ENCODE peak calls at places on chromosomes 16 and 17, in four cellular contexts. W is GM06990; P is activated naive CD4-positive, alpha-beta T cell; J is stimulated activated CD4-positive, alpha-beta T cell treated with anti-CD3 and anti-CD28 coated beads, Interleukin-1b, Interleukin-23, amount 100 ng/mL, for 1 hour. K is an unnamed sample.

GRCh38 chr17:72603346-72604242 is 482.8 kb downstream of the SOX9 start:
- DNase-seq in W (no peak), J (no peak), P (no peak), K (no peak)

GRCh38 chr16:66516172-66516807 is 33.6 kb downstream of the TK2 start:
- DNase-seq in W (no peak), P (no peak), J (no peak), K (no peak)

GRCh38 chr17:53516643-53517042 is 306.1 kb upstream of the KIF2B start:
- DNase-seq in P (no peak), J (no peak), W (no peak), K (no peak)

GRCh38 chr16:76955629-76956028 is 235.4 kb upstream of the MON1B start:
- DNase-seq in W (no peak), P (no peak), J (no peak), K (no peak)

GRCh38 chr17:51651513-51652298 is 391.4 kb downstream of the UTP18 start:
- DNase-seq in J (no peak), P (no peak), W (no peak), K (no peak)

GRCh38 chr17:77891602-77892001 is 66.9 kb upstream of the TNRC6C start:
- DNase-seq in J (no peak), P (no peak), W (no peak), K (no peak)

GRCh38 chr17:77419547-77420475 is 279.0 kb downstream of the SEC14L1 start:
- DNase-seq in J (no peak), P (no peak), W (no peak), K (no peak)

GRCh38 chr16:67230809-67231660 is 4.1 kb downstream of the TMEM208 start:
- DNase-seq in P (no peak), J (no peak), W (no peak), K (no peak)

GRCh38 chr17:14704121-14704520 is 403.2 kb downstream of the HS3ST3B1 start:
- DNase-seq in J (no peak), P (no peak), W (no peak), K (no peak)

GRCh38 chr17:66275651-66276050 is 26.8 kb upstream of the PRKCA start:
- DNase-seq in J (no peak), W (no peak), P (no peak), K (no peak)

GRCh38 chr17:34706029-34706428 is 126.6 kb downstream of the TMEM132E start:
- DNase-seq in J (no peak), W (no peak), P (no peak), K (peak)

GRCh38 chr17:4329838-4330237 is 36.6 kb downstream of the UBE2G1 start:
- DNase-seq in J (no peak), P (no peak), W (no peak), K (no peak)

GRCh38 chr17:31339906-31340661 is 18.7 kb upstream of the EVI2A start:
- DNase-seq in P (no peak), W (no peak), J (no peak), K (no peak)

GRCh38 chr17:13429201-13429600 is 172.5 kb downstream of the HS3ST3A1 start:
- DNase-seq in W (no peak), J (no peak), P (no peak), K (peak)

GRCh38 chr17:29430275-29430674 is 40.1 kb downstream of the TAOK1 start:
- DNase-seq in J (no peak), P (no peak), W (no peak), K (no peak)

GRCh38 chr17:73643012-73643845 is 1.0 kb downstream of the SDK2 start:
- DNase-seq in W (no peak), J (no peak), P (peak), K (no peak)

GRCh38 chr17:61583660-61584264 is 7.3 kb downstream of the NACA2 start:
- DNase-seq in P (no peak), W (no peak), J (no peak), K (no peak)

GRCh38 chr17:45824901-45825492 is 19.7 kb upstream of the SPPL2C start:
- DNase-seq in P (no peak), J (no peak), W (no peak), K (no peak)

GRCh38 chr16:79165541-79165940 is 435.0 kb downstream of the MAF start:
- DNase-seq in J (no peak), P (no peak), W (no peak), K (no peak)

GRCh38 chr16:11737678-11738077 is 5.0 kb downstream of the TXNDC11 start:
- DNase-seq in W (no peak), J (no peak), P (no peak), K (no peak)

GRCh38 chr16:88784074-88784855 is 755 bp downstream of the PIEZO1 start:
- DNase-seq in P (peak), W (peak), J (no peak), K (no peak)

GRCh38 chr16:67441907-67442306 is 11.0 kb downstream of the HSD11B2 start:
- DNase-seq in P (no peak), J (no peak), W (no peak), K (no peak)

GRCh38 chr16:18846416-18846815 is 45.1 kb upstream of the ARL6IP1 start:
- DNase-seq in J (no peak), W (no peak), P (no peak), K (no peak)

GRCh38 chr16:11255737-11256656 is at the start of gene SOCS1:
- DNase-seq in P (peak), J (peak), W (peak), K (peak)

GRCh38 chr16:66871840-66872239 is 8.5 kb upstream of the PDP2 start:
- DNase-seq in J (no peak), P (no peak), W (no peak), K (no peak)

GRCh38 chr16:87233928-87234327 is 83.3 kb downstream of the C16orf95 start:
- DNase-seq in J (no peak), W (no peak), P (no peak), K (no peak)

GRCh38 chr17:50431219-50431618 is 5.2 kb downstream of the ACSF2 start:
- DNase-seq in J (no peak), W (no peak), P (no peak), K (no peak)

GRCh38 chr17:75691371-75692290 is 24.5 kb downstream of the SAP30BP start:
- DNase-seq in J (no peak), P (no peak), W (no peak), K (no peak)

GRCh38 chr17:79844869-79845600 is 5.8 kb upstream of the CBX4 start:
- DNase-seq in W (no peak), J (no peak), P (peak), K (no peak)

GRCh38 chr16:48441863-48442279 is 56.7 kb upstream of the SIAH1 start:
- DNase-seq in W (no peak), P (no peak), J (no peak), K (no peak)

GRCh38 chr16:2821483-2822157 is 4.6 kb downstream of the PRSS21 start:
- DNase-seq in J (no peak), P (no peak), W (no peak), K (no peak)

GRCh38 chr16:27701381-27701780 is 151.4 kb downstream of the KATNIP start:
- DNase-seq in J (no peak), W (no peak), P (no peak), K (no peak)

K was measured in type B pancreatic cell.